ENCODE peak calls at places on chromosome 20, in four cellular contexts. One of them, this sample, is unnamed.
A peak's percentile ranks its signal among the peaks of the same experiment; 100 is the strongest.

GRCh38 chr20:51700809-51701285 is 67.3 kb downstream of the ATP9A start:
- DNase-seq in CD8-positive, alpha-beta T cell: no peak
- DNase-seq in progenitor cell of endocrine pancreas: no peak
- DNase-seq in osteocyte: no peak
- DNase-seq in this sample: no peak

GRCh38 chr20:19100975-19101374 is 111.5 kb upstream of the SLC24A3 start:
- DNase-seq in CD8-positive, alpha-beta T cell: no peak
- DNase-seq in progenitor cell of endocrine pancreas: no peak
- DNase-seq in osteocyte: no peak
- DNase-seq in this sample: no peak

GRCh38 chr20:326645-327031 is 1.3 kb downstream of the SOX12 start:
- DNase-seq in CD8-positive, alpha-beta T cell: peak; percentile 53
- DNase-seq in progenitor cell of endocrine pancreas: peak; percentile 47
- DNase-seq in osteocyte: no peak
- DNase-seq in this sample: no peak

GRCh38 chr20:57712851-57713504 is 3.2 kb upstream of the PMEPA1 start:
- DNase-seq in CD8-positive, alpha-beta T cell: no peak
- DNase-seq in progenitor cell of endocrine pancreas: no peak
- DNase-seq in osteocyte: no peak
- DNase-seq in this sample: no peak

GRCh38 chr20:42986143-42986773 is 203.4 kb downstream of the PTPRT start:
- DNase-seq in CD8-positive, alpha-beta T cell: no peak
- DNase-seq in progenitor cell of endocrine pancreas: no peak
- DNase-seq in osteocyte: no peak
- DNase-seq in this sample: no peak

GRCh38 chr20:57124800-57125399 is 141.5 kb downstream of the BMP7 start:
- DNase-seq in CD8-positive, alpha-beta T cell: no peak
- DNase-seq in progenitor cell of endocrine pancreas: no peak
- DNase-seq in osteocyte: no peak
- DNase-seq in this sample: no peak

GRCh38 chr20:19778404-19778803 is 20.3 kb downstream of the RIN2 start:
- DNase-seq in CD8-positive, alpha-beta T cell: no peak
- DNase-seq in progenitor cell of endocrine pancreas: no peak
- DNase-seq in osteocyte: no peak
- DNase-seq in this sample: no peak

GRCh38 chr20:33859157-33859695 is 48.1 kb downstream of the CHMP4B start:
- DNase-seq in CD8-positive, alpha-beta T cell: peak; percentile 72
- DNase-seq in progenitor cell of endocrine pancreas: no peak
- DNase-seq in osteocyte: no peak
- DNase-seq in this sample: no peak

GRCh38 chr20:11694467-11694866 is 223.2 kb upstream of the BTBD3 start:
- DNase-seq in CD8-positive, alpha-beta T cell: no peak
- DNase-seq in progenitor cell of endocrine pancreas: no peak
- DNase-seq in osteocyte: no peak
- DNase-seq in this sample: no peak

GRCh38 chr20:32945710-32946221 is 58.5 kb downstream of the SUN5 start:
- DNase-seq in CD8-positive, alpha-beta T cell: no peak
- DNase-seq in progenitor cell of endocrine pancreas: no peak
- DNase-seq in osteocyte: no peak
- DNase-seq in this sample: no peak

DNA sequence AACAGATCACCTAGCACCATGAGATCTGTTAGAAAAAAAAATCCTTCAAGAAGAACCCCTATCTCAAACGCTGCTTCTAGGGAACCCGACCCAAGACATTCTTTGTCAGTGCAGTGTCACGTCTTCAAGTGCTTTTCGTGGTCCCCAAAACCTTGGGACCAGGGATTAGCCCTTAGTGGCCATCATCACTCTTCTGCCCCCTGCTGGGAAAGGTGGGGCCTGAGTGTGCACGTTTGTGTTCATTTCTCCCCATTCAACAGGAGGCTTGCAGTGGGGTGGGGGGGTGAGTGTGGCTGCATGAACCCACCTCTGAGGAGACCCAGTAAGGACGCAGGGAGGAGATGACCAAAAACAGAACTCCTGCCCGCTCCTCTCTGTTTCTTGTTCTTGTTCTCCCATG is 218.2 kb upstream of the RNF24 start:
- DNase-seq in CD8-positive, alpha-beta T cell: no peak
- DNase-seq in progenitor cell of endocrine pancreas: no peak
- DNase-seq in osteocyte: no peak
- DNase-seq in this sample: no peak
- TF ChIP-seq CTCF in CD8-positive, alpha-beta T cell: no peak
- TF ChIP-seq CTCF in progenitor cell of endocrine pancreas: no peak
- TF ChIP-seq CTCF in osteocyte: no peak
- TF ChIP-seq CTCF in this sample: no peak

DNA sequence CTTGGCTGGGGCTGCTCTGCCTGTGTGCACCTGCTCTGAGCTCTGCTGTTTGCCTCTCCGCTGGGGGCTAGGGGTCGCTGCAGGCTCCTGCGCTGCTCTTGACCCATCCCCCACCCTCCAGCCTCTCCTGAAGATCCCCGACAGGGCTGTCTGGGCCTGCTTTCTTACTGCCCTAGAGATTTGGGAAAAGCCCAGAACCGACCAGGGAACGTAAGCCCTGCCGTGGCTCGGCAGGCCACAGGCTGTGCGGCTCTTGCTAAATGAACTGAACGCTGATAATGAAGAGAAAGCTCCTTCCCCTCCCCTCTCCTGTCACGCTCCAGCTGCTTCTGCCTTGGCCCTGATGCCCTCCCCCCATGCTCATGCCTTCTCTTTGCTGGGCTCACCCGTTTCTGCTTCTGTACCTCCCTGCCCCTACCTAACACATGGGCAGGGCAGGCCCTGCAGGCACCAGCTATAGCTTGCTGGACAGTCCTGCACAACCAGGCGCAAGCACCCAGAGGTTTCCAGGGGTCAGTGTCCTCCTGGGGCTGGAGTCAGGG is 32.0 kb upstream of the PCMTD2 start:
- DNase-seq in CD8-positive, alpha-beta T cell: no peak
- DNase-seq in progenitor cell of endocrine pancreas: peak; percentile 53
- DNase-seq in osteocyte: no peak
- DNase-seq in this sample: no peak
- TF ChIP-seq CTCF in CD8-positive, alpha-beta T cell: no peak
- TF ChIP-seq CTCF in progenitor cell of endocrine pancreas: peak; percentile 72
- TF ChIP-seq CTCF in osteocyte: peak; percentile 33
- TF ChIP-seq CTCF in this sample: peak; percentile 65

DNA sequence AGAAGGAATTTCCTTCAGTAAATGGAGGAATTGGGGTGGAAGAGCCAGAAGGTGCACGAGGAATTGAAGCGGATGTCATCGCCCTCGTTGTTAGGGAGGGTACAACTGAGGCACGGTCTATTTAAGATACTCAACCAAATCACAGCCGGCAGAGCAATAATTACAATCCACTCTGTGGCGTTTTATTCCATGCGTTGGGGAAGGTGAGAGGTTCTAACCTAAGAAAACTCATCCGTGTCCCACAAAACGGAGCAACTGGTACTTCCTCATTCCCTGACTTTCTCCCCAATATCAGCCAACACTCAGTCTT is 802 bp upstream of the RRBP1 start:
- DNase-seq in CD8-positive, alpha-beta T cell: no peak
- DNase-seq in progenitor cell of endocrine pancreas: no peak
- DNase-seq in osteocyte: no peak
- DNase-seq in this sample: no peak
- TF ChIP-seq CTCF in CD8-positive, alpha-beta T cell: peak; percentile 23
- TF ChIP-seq CTCF in progenitor cell of endocrine pancreas: no peak
- TF ChIP-seq CTCF in osteocyte: no peak
- TF ChIP-seq CTCF in this sample: no peak

GRCh38 chr20:37690626-37691369 is 3.0 kb upstream of the CTNNBL1 start:
- DNase-seq in CD8-positive, alpha-beta T cell: no peak
- DNase-seq in progenitor cell of endocrine pancreas: no peak
- DNase-seq in osteocyte: no peak
- DNase-seq in this sample: no peak

GRCh38 chr20:37693203-37693602 is 627 bp upstream of the CTNNBL1 start:
- DNase-seq in CD8-positive, alpha-beta T cell: no peak
- DNase-seq in progenitor cell of endocrine pancreas: no peak
- DNase-seq in osteocyte: no peak
- DNase-seq in this sample: no peak

GRCh38 chr20:37692447-37693166 is 1.2 kb upstream of the CTNNBL1 start:
- DNase-seq in CD8-positive, alpha-beta T cell: no peak
- DNase-seq in progenitor cell of endocrine pancreas: no peak
- DNase-seq in osteocyte: no peak
- DNase-seq in this sample: no peak

GRCh38 chr20:37695684-37696342 is 2.0 kb downstream of the CTNNBL1 start:
- DNase-seq in CD8-positive, alpha-beta T cell: no peak
- DNase-seq in progenitor cell of endocrine pancreas: no peak
- DNase-seq in osteocyte: no peak
- DNase-seq in this sample: no peak

GRCh38 chr20:37693629-37694626 is at the start of gene CTNNBL1:
- DNase-seq in CD8-positive, alpha-beta T cell: peak; percentile 96
- DNase-seq in progenitor cell of endocrine pancreas: peak; percentile 94
- DNase-seq in osteocyte: peak; percentile 99
- DNase-seq in this sample: peak; percentile 96
- TF ChIP-seq CTCF in CD8-positive, alpha-beta T cell: no peak
- TF ChIP-seq CTCF in progenitor cell of endocrine pancreas: no peak
- TF ChIP-seq CTCF in osteocyte: peak; percentile 6
- TF ChIP-seq CTCF in this sample: no peak

DNA sequence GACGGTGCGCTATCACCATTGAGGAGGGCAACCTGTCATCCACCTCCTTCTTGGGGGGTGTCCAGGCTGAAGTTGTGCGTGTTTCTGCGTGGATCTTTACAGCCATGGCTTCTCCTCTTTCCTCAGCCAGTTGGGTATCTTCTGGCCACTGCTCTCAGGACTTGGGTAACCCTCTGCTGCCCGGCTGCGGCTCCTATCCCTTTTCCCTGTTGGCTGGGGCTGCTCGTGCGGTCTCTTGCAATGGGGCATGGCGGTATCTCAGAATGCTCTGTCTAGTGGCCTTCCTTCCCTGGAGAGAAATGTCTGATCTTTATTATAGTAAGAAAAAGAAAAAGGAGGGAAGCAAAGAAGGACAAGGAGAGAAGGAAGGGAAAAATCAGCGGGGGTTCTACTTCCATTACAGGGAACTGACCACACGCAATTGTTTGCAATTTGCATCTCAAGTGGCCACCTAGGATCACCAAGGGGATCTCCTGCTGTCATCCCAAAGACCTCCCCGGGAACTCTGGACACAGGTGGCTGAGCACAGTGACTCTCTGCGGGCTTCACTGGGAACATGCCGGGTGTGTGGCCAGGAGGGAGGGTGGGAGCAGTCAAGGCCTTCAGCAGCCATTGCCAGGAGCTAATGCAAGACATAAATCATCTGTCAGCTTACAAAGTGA is 60.8 kb downstream of the NPEPL1 start:
- DNase-seq in CD8-positive, alpha-beta T cell: no peak
- DNase-seq in progenitor cell of endocrine pancreas: no peak
- DNase-seq in osteocyte: peak; percentile 56
- DNase-seq in this sample: peak; percentile 47
- TF ChIP-seq CTCF in CD8-positive, alpha-beta T cell: no peak
- TF ChIP-seq CTCF in progenitor cell of endocrine pancreas: no peak
- TF ChIP-seq CTCF in osteocyte: no peak
- TF ChIP-seq CTCF in this sample: no peak

GRCh38 chr20:62765021-62765420 is 31.3 kb upstream of the MRGBP start:
- DNase-seq in CD8-positive, alpha-beta T cell: no peak
- DNase-seq in progenitor cell of endocrine pancreas: no peak
- DNase-seq in osteocyte: no peak
- DNase-seq in this sample: no peak
- TF ChIP-seq CTCF in CD8-positive, alpha-beta T cell: no peak
- TF ChIP-seq CTCF in progenitor cell of endocrine pancreas: no peak
- TF ChIP-seq CTCF in osteocyte: no peak
- TF ChIP-seq CTCF in this sample: no peak

GRCh38 chr20:63218701-63219446 is 2.9 kb upstream of the YTHDF1 start:
- DNase-seq in CD8-positive, alpha-beta T cell: no peak
- DNase-seq in progenitor cell of endocrine pancreas: no peak
- DNase-seq in osteocyte: no peak
- DNase-seq in this sample: no peak
- TF ChIP-seq CTCF in CD8-positive, alpha-beta T cell: no peak
- TF ChIP-seq CTCF in progenitor cell of endocrine pancreas: no peak
- TF ChIP-seq CTCF in osteocyte: no peak
- TF ChIP-seq CTCF in this sample: no peak